ENCODE peak calls at places on chromosomes 16 and 17, in eight cellular contexts. One of them, this sample, is unnamed.

GRCh38 chr17:45363498-45363897 is 46.7 kb upstream of the MAP3K14 start:
- DNase-seq in right atrium auricular region: no peak
- DNase-seq in B cell: no peak
- DNase-seq in HFF-Myc: no peak
- DNase-seq in IMR-90: no peak
- DNase-seq in fibroblast of villous mesenchyme: no peak
- DNase-seq in GM20000: no peak
- DNase-seq in nephron progenitor cell: no peak
- DNase-seq in this sample: no peak

GRCh38 chr17:76867578-76868175 is 527 bp upstream of the MGAT5B start:
- DNase-seq in right atrium auricular region: no peak
- DNase-seq in B cell: no peak
- DNase-seq in HFF-Myc: no peak
- DNase-seq in IMR-90: peak; percentile 60
- DNase-seq in fibroblast of villous mesenchyme: peak; percentile 39
- DNase-seq in GM20000: no peak
- DNase-seq in nephron progenitor cell: no peak
- DNase-seq in this sample: no peak

GRCh38 chr16:87149051-87149450 is 168.1 kb downstream of the C16orf95 start:
- DNase-seq in right atrium auricular region: no peak
- DNase-seq in B cell: no peak
- DNase-seq in HFF-Myc: no peak
- DNase-seq in IMR-90: peak; percentile 29
- DNase-seq in fibroblast of villous mesenchyme: no peak
- DNase-seq in GM20000: no peak
- DNase-seq in nephron progenitor cell: no peak
- DNase-seq in this sample: no peak

GRCh38 chr16:3553138-3553923 is 23.9 kb downstream of the NLRC3 start:
- DNase-seq in right atrium auricular region: no peak
- DNase-seq in B cell: no peak
- DNase-seq in HFF-Myc: no peak
- DNase-seq in IMR-90: peak; percentile 4
- DNase-seq in fibroblast of villous mesenchyme: no peak
- DNase-seq in GM20000: no peak
- DNase-seq in nephron progenitor cell: no peak
- DNase-seq in this sample: no peak

GRCh38 chr17:16371742-16372141 is 9.1 kb upstream of the UBB start:
- DNase-seq in right atrium auricular region: no peak
- DNase-seq in B cell: no peak
- DNase-seq in HFF-Myc: peak; percentile 60
- DNase-seq in IMR-90: peak; percentile 98
- DNase-seq in fibroblast of villous mesenchyme: peak; percentile 77
- DNase-seq in GM20000: no peak
- DNase-seq in nephron progenitor cell: no peak
- DNase-seq in this sample: no peak

GRCh38 chr17:280901-281300 is 71.7 kb downstream of the RPH3AL start:
- DNase-seq in right atrium auricular region: no peak
- DNase-seq in B cell: no peak
- DNase-seq in HFF-Myc: no peak
- DNase-seq in IMR-90: no peak
- DNase-seq in fibroblast of villous mesenchyme: no peak
- DNase-seq in GM20000: no peak
- DNase-seq in nephron progenitor cell: no peak
- DNase-seq in this sample: no peak

GRCh38 chr17:50863221-50863843 is 2.8 kb downstream of the TOB1 start:
- DNase-seq in right atrium auricular region: no peak
- DNase-seq in B cell: no peak
- DNase-seq in HFF-Myc: no peak
- DNase-seq in IMR-90: no peak
- DNase-seq in fibroblast of villous mesenchyme: peak; percentile 44
- DNase-seq in GM20000: no peak
- DNase-seq in nephron progenitor cell: peak; percentile 46
- DNase-seq in this sample: no peak

GRCh38 chr17:7888184-7888920 is at the start of gene CHD3:
- DNase-seq in right atrium auricular region: no peak
- DNase-seq in B cell: no peak
- DNase-seq in HFF-Myc: no peak
- DNase-seq in IMR-90: peak; percentile 21
- DNase-seq in fibroblast of villous mesenchyme: peak; percentile 47
- DNase-seq in GM20000: no peak
- DNase-seq in nephron progenitor cell: no peak
- DNase-seq in this sample: no peak

GRCh38 chr17:76550712-76551615 is 11.1 kb downstream of the PRCD start:
- DNase-seq in right atrium auricular region: no peak
- DNase-seq in B cell: no peak
- DNase-seq in HFF-Myc: no peak
- DNase-seq in IMR-90: peak; percentile 54
- DNase-seq in fibroblast of villous mesenchyme: peak; percentile 82
- DNase-seq in GM20000: no peak
- DNase-seq in nephron progenitor cell: no peak
- DNase-seq in this sample: no peak

GRCh38 chr16:84503751-84504395 is 586 bp downstream of the MEAK7 start:
- DNase-seq in right atrium auricular region: no peak
- DNase-seq in B cell: no peak
- DNase-seq in HFF-Myc: no peak
- DNase-seq in IMR-90: peak; percentile 55
- DNase-seq in fibroblast of villous mesenchyme: no peak
- DNase-seq in GM20000: no peak
- DNase-seq in nephron progenitor cell: no peak
- DNase-seq in this sample: no peak

GRCh38 chr17:64015447-64015846 is 5.0 kb downstream of the ICAM2 start:
- DNase-seq in right atrium auricular region: no peak
- DNase-seq in B cell: no peak
- DNase-seq in HFF-Myc: no peak
- DNase-seq in IMR-90: no peak
- DNase-seq in fibroblast of villous mesenchyme: no peak
- DNase-seq in GM20000: no peak
- DNase-seq in nephron progenitor cell: no peak
- DNase-seq in this sample: no peak

GRCh38 chr17:64019486-64020067 is 856 bp downstream of the ICAM2 start:
- DNase-seq in right atrium auricular region: no peak
- DNase-seq in B cell: no peak
- DNase-seq in HFF-Myc: no peak
- DNase-seq in IMR-90: no peak
- DNase-seq in fibroblast of villous mesenchyme: no peak
- DNase-seq in GM20000: no peak
- DNase-seq in nephron progenitor cell: no peak
- DNase-seq in this sample: no peak

GRCh38 chr17:64016974-64017373 is 3.5 kb downstream of the ICAM2 start:
- DNase-seq in right atrium auricular region: no peak
- DNase-seq in B cell: no peak
- DNase-seq in HFF-Myc: no peak
- DNase-seq in IMR-90: no peak
- DNase-seq in fibroblast of villous mesenchyme: no peak
- DNase-seq in GM20000: no peak
- DNase-seq in nephron progenitor cell: no peak
- DNase-seq in this sample: no peak

GRCh38 chr17:64017381-64017980 is 3.0 kb downstream of the ICAM2 start:
- DNase-seq in right atrium auricular region: no peak
- DNase-seq in B cell: no peak
- DNase-seq in HFF-Myc: no peak
- DNase-seq in IMR-90: no peak
- DNase-seq in fibroblast of villous mesenchyme: no peak
- DNase-seq in GM20000: no peak
- DNase-seq in nephron progenitor cell: no peak
- DNase-seq in this sample: no peak

GRCh38 chr17:64016248-64016784 is 4.1 kb downstream of the ICAM2 start:
- DNase-seq in right atrium auricular region: no peak
- DNase-seq in B cell: no peak
- DNase-seq in HFF-Myc: no peak
- DNase-seq in IMR-90: no peak
- DNase-seq in fibroblast of villous mesenchyme: no peak
- DNase-seq in GM20000: no peak
- DNase-seq in nephron progenitor cell: no peak
- DNase-seq in this sample: no peak
- TF ChIP-seq CTCF in right atrium auricular region: no peak
- TF ChIP-seq CTCF in B cell: peak; percentile 35
- TF ChIP-seq CTCF in HFF-Myc: no peak
- TF ChIP-seq CTCF in IMR-90: no peak
- TF ChIP-seq CTCF in fibroblast of villous mesenchyme: peak; percentile 14
- TF ChIP-seq CTCF in GM20000: no peak
- TF ChIP-seq CTCF in nephron progenitor cell: no peak
- TF ChIP-seq CTCF in this sample: peak; percentile 21

GRCh38 chr17:79945591-79946255 is 89.9 kb downstream of the TBC1D16 start:
- DNase-seq in right atrium auricular region: no peak
- DNase-seq in B cell: no peak
- DNase-seq in HFF-Myc: no peak
- DNase-seq in IMR-90: no peak
- DNase-seq in fibroblast of villous mesenchyme: no peak
- DNase-seq in GM20000: no peak
- DNase-seq in nephron progenitor cell: no peak
- DNase-seq in this sample: no peak
- TF ChIP-seq CTCF in right atrium auricular region: no peak
- TF ChIP-seq CTCF in B cell: no peak
- TF ChIP-seq CTCF in HFF-Myc: no peak
- TF ChIP-seq CTCF in IMR-90: no peak
- TF ChIP-seq CTCF in fibroblast of villous mesenchyme: no peak
- TF ChIP-seq CTCF in GM20000: no peak
- TF ChIP-seq CTCF in nephron progenitor cell: no peak
- TF ChIP-seq CTCF in this sample: no peak

GRCh38 chr17:40109471-40109824 is 9.1 kb upstream of the NR1D1 start:
- DNase-seq in right atrium auricular region: no peak
- DNase-seq in B cell: no peak
- DNase-seq in HFF-Myc: no peak
- DNase-seq in IMR-90: no peak
- DNase-seq in fibroblast of villous mesenchyme: no peak
- DNase-seq in GM20000: no peak
- DNase-seq in nephron progenitor cell: no peak
- DNase-seq in this sample: no peak
- TF ChIP-seq CTCF in right atrium auricular region: no peak
- TF ChIP-seq CTCF in B cell: no peak
- TF ChIP-seq CTCF in HFF-Myc: peak; percentile 10
- TF ChIP-seq CTCF in IMR-90: peak; percentile 19
- TF ChIP-seq CTCF in fibroblast of villous mesenchyme: peak; percentile 24
- TF ChIP-seq CTCF in GM20000: no peak
- TF ChIP-seq CTCF in nephron progenitor cell: no peak
- TF ChIP-seq CTCF in this sample: peak; percentile 28

DNA sequence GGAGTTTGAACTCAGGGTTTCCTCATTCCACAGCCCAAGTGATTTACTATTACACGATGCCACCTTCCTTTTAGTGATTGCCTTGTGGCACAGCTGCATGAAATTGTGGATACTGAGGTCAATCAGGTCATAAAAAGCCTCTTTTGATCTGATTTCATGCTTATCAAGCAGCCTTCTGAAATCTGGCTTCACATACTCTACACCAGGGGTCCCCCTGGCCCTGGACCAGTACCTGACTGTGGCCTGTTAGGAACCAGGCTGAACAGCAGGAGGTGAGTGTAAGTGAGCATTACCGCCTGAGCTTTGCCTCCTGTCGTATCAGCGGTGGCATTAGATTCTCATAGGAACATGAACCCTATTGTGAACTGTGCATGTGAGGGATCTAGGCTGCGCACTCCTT is 13.8 kb downstream of the SLFN5 start:
- DNase-seq in right atrium auricular region: no peak
- DNase-seq in B cell: no peak
- DNase-seq in HFF-Myc: no peak
- DNase-seq in IMR-90: no peak
- DNase-seq in fibroblast of villous mesenchyme: no peak
- DNase-seq in GM20000: no peak
- DNase-seq in nephron progenitor cell: no peak
- DNase-seq in this sample: no peak
- TF ChIP-seq CTCF in right atrium auricular region: no peak
- TF ChIP-seq CTCF in B cell: no peak
- TF ChIP-seq CTCF in HFF-Myc: no peak
- TF ChIP-seq CTCF in IMR-90: no peak
- TF ChIP-seq CTCF in fibroblast of villous mesenchyme: no peak
- TF ChIP-seq CTCF in GM20000: no peak
- TF ChIP-seq CTCF in nephron progenitor cell: no peak
- TF ChIP-seq CTCF in this sample: no peak

DNA sequence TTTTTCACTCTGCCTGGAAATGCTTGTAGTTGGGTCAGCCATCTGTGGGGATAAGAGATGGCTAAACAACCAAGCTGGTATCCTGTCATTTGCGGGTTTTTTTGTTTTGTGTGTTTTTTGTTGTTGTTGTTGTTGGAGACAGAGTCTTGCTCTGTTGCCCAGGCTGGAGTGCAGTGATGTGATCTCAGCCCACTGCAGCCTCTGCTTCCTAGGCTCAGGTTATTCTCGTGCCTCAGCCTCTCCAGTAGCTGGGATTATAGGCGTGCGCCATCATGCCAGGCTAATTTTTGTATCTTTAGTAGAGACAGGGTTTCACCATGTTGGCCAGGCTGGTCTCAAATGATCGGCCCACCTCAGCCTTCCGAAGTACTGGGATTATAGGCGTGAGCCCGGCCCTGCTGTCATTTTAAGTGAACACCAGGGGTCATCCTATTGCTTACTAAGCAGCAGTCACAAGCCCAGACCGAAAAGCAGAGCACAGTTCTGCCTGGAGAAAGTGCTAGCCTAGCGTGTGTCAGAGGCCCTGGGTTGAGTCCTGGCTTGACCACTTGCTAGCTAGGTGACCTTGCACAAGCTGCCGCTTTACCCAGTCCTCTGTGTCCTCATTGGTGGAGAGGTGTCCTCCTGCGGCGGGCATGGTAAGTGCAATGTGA is 4.6 kb downstream of the SMCR8 start:
- DNase-seq in right atrium auricular region: no peak
- DNase-seq in B cell: no peak
- DNase-seq in HFF-Myc: peak; percentile 29
- DNase-seq in IMR-90: peak; percentile 68
- DNase-seq in fibroblast of villous mesenchyme: peak; percentile 79
- DNase-seq in GM20000: no peak
- DNase-seq in nephron progenitor cell: peak; percentile 53
- DNase-seq in this sample: no peak
- TF ChIP-seq CTCF in right atrium auricular region: no peak
- TF ChIP-seq CTCF in B cell: peak; percentile 15
- TF ChIP-seq CTCF in HFF-Myc: peak; percentile 47
- TF ChIP-seq CTCF in IMR-90: peak; percentile 56
- TF ChIP-seq CTCF in fibroblast of villous mesenchyme: peak; percentile 68
- TF ChIP-seq CTCF in GM20000: peak; percentile 24
- TF ChIP-seq CTCF in nephron progenitor cell: peak; percentile 46
- TF ChIP-seq CTCF in this sample: peak; percentile 16

DNA sequence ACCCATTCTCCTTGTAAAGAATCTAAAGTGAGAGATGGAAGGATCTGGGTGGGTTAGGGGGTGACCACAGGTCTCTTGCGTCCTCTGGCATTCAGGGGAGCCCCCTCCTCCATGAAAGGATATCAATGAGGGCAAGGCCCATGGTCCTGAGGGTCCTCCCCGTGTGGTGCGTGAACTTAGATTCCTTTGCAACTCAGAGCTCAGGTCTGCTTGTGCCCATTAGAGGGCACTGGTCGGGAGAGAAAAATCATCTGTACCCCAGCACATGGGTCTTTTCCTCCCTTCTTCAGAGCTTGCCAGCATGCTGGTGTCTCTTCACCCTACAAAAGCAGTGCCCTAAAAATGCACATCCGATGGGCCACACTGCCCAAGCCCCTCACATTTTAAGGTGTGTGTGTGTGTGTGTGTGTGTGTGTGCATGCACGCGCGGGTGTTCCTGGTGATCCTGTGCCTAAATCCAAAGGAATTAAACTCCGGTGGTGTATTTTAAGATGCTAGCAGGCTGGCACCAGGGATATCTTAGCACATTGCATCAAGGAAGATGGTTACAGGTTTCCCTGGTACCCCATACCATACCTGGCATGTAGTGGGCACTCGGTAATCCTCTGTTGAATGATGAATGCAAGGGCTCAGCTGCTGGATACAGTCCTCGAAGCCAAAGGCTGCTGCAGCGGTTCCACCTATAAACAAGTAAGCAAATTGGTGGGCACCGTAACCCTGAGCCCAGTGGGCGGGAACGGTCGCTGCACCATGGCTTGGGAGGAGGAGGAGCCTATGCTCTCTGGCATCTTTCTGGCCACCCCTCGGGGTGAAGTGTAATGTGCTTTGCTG is 4.7 kb downstream of the C1QTNF1 start:
- DNase-seq in right atrium auricular region: peak; percentile 56
- DNase-seq in B cell: peak; percentile 8
- DNase-seq in HFF-Myc: no peak
- DNase-seq in IMR-90: no peak
- DNase-seq in fibroblast of villous mesenchyme: no peak
- DNase-seq in GM20000: no peak
- DNase-seq in nephron progenitor cell: no peak
- DNase-seq in this sample: no peak
- TF ChIP-seq CTCF in right atrium auricular region: no peak
- TF ChIP-seq CTCF in B cell: no peak
- TF ChIP-seq CTCF in HFF-Myc: peak; percentile 36
- TF ChIP-seq CTCF in IMR-90: peak; percentile 12
- TF ChIP-seq CTCF in fibroblast of villous mesenchyme: no peak
- TF ChIP-seq CTCF in GM20000: no peak
- TF ChIP-seq CTCF in nephron progenitor cell: no peak
- TF ChIP-seq CTCF in this sample: no peak

This sample was measured in GM12864.